ENCODE peak calls at places on chromosomes 7 and 10, in four cellular contexts. N is K562, V is Panc1, B is HepG2. E is an unnamed sample.

GRCh38 chr7:130936202-130936931 is 202.4 kb upstream of the KLF14 start:
- DNase-seq in V (no peak), B (no peak), N (no peak), E (no peak)

GRCh38 chr7:73833251-73833919 is 2.6 kb downstream of the CLDN4 start:
- DNase-seq in N (no peak), V (no peak), B (peak; percentile 57), E (no peak)

GRCh38 chr7:67913604-67914003 is 917.0 kb downstream of the TYW1 start:
- DNase-seq in V (no peak), B (no peak), N (no peak), E (no peak)

GRCh38 chr10:34433241-34434076 is 381.6 kb downstream of the PARD3 start:
- DNase-seq in B (no peak), N (no peak), V (no peak), E (no peak)

GRCh38 chr10:80408198-80409085 is at the start of gene PRXL2A:
- DNase-seq in N (peak; percentile 40), V (no peak), B (peak; percentile 74), E (no peak)

GRCh38 chr7:101172005-101172853 is 6.9 kb upstream of the VGF start:
- DNase-seq in N (no peak), B (no peak), V (no peak), E (no peak)

GRCh38 chr10:98268694-98269386 is 846 bp upstream of the LOXL4 start:
- DNase-seq in B (peak; percentile 72), N (no peak), V (no peak), E (no peak)

GRCh38 chr10:120204877-120205276 is 252.2 kb upstream of the PLPP4 start:
- DNase-seq in V (no peak), N (no peak), B (no peak), E (no peak)

GRCh38 chr7:49670991-49671390 is 102.4 kb upstream of the VWC2 start:
- DNase-seq in V (no peak), B (no peak), N (no peak), E (no peak)

GRCh38 chr7:142376356-142376997 is 118.6 kb upstream of the PRSS58 start:
- DNase-seq in N (no peak), V (no peak), B (no peak), E (no peak)

GRCh38 chr7:74272305-74273038 is 16.7 kb upstream of the CLIP2 start:
- DNase-seq in V (no peak), N (peak; percentile 86), B (no peak), E (no peak)

GRCh38 chr7:31311465-31312074 is 29.0 kb downstream of the NEUROD6 start:
- DNase-seq in B (no peak), V (no peak), N (no peak), E (no peak)

GRCh38 chr10:110429301-110429700 is 68.4 kb upstream of the DUSP5 start:
- DNase-seq in B (no peak), N (no peak), V (no peak), E (no peak)

GRCh38 chr10:15660990-15661389 is 58.7 kb downstream of the ITGA8 start:
- DNase-seq in N (peak; percentile 28), B (no peak), V (no peak), E (no peak)

GRCh38 chr7:86908948-86909347 is 150.5 kb downstream of the ELAPOR2 start:
- DNase-seq in B (no peak), V (no peak), N (peak; percentile 21), E (no peak)

GRCh38 chr10:59012839-59013238 is 163.6 kb upstream of the PHYHIPL start:
- DNase-seq in B (no peak), V (no peak), N (no peak), E (no peak)

GRCh38 chr7:974172-974571 is 1.2 kb downstream of the COX19 start:
- DNase-seq in B (no peak), V (no peak), N (no peak), E (no peak)

GRCh38 chr10:131947631-131948347 is 33.9 kb downstream of the BNIP3 start:
- DNase-seq in N (no peak), V (peak; percentile 64), B (no peak), E (no peak)

GRCh38 chr10:55822096-55822495 is 539.0 kb downstream of the ZWINT start:
- DNase-seq in N (no peak), B (no peak), V (no peak), E (no peak)

GRCh38 chr10:30940279-30940678 is 91.4 kb downstream of the ZNF438 start:
- DNase-seq in B (no peak), V (no peak), N (no peak), E (no peak)

GRCh38 chr7:114653391-114654088 is 238.9 kb downstream of the FOXP2 start:
- DNase-seq in V (no peak), N (no peak), B (no peak), E (no peak)

GRCh38 chr10:117830832-117831231 is 215.9 kb downstream of the RAB11FIP2 start:
- DNase-seq in N (no peak), V (no peak), B (no peak), E (no peak)

GRCh38 chr10:100827819-100828743 is 82.7 kb downstream of the PAX2 start:
- DNase-seq in N (peak; percentile 31), B (no peak), V (no peak), E (no peak)

GRCh38 chr10:127877116-127877515 is 15.6 kb downstream of the CLRN3 start:
- DNase-seq in B (no peak), N (no peak), V (no peak), E (no peak)

GRCh38 chr10:111076191-111076681 is 593 bp upstream of the ADRA2A start:
- DNase-seq in V (peak; percentile 25), B (no peak), N (peak; percentile 29), E (peak; percentile 13)

GRCh38 chr10:3415038-3415736 is 242.6 kb upstream of the PITRM1 start:
- DNase-seq in B (no peak), N (no peak), V (no peak), E (no peak)

GRCh38 chr10:3806603-3807002 is 21.6 kb upstream of the KLF6 start:
- DNase-seq in N (no peak), B (peak; percentile 39), V (peak; percentile 89), E (no peak)

GRCh38 chr10:81414038-81414437 is 461.0 kb upstream of the NRG3 start:
- DNase-seq in N (no peak), B (no peak), V (no peak), E (no peak)

GRCh38 chr7:3234851-3235250 is 66.2 kb upstream of the SDK1 start:
- DNase-seq in V (no peak), N (no peak), B (no peak), E (no peak)

GRCh38 chr7:132158166-132158565 is 418.1 kb downstream of the PLXNA4 start:
- DNase-seq in N (no peak), V (no peak), B (no peak), E (no peak)

GRCh38 chr10:58660577-58661255 is 148.0 kb downstream of the BICC1 start:
- DNase-seq in B (no peak), N (no peak), V (no peak), E (no peak)

GRCh38 chr10:116636976-116637375 is 16.2 kb downstream of the PNLIPRP2 start:
- DNase-seq in V (no peak), B (no peak), N (no peak), E (no peak)

GRCh38 chr7:100080895-100081534 is 508 bp downstream of the ZNF3 start:
- DNase-seq in V (no peak), N (no peak), B (peak; percentile 77), E (no peak)

GRCh38 chr7:102468416-102469350 is 3.9 kb downstream of the LRWD1 start:
- DNase-seq in N (no peak), V (no peak), B (no peak), E (no peak)

GRCh38 chr7:87361320-87361719 is 15.9 kb downstream of the CROT start:
- DNase-seq in V (no peak), N (no peak), B (no peak), E (no peak)

GRCh38 chr7:5703572-5704533 is 77.6 kb downstream of the RNF216 start:
- DNase-seq in V (no peak), N (peak; percentile 18), B (no peak), E (no peak)

GRCh38 chr7:41161188-41161587 is 541.7 kb downstream of the INHBA start:
- DNase-seq in B (no peak), N (no peak), V (no peak), E (no peak)

GRCh38 chr7:17144313-17144712 is 154.1 kb upstream of the AHR start:
- DNase-seq in V (no peak), B (no peak), N (peak; percentile 14), E (no peak)

GRCh38 chr7:157752832-157753291 is 416.1 kb downstream of the DNAJB6 start:
- DNase-seq in V (no peak), B (no peak), N (no peak), E (no peak)
- TF ChIP-seq TCF7L2 in V (no peak), B (no peak), N (no peak), E (no peak)

DNA sequence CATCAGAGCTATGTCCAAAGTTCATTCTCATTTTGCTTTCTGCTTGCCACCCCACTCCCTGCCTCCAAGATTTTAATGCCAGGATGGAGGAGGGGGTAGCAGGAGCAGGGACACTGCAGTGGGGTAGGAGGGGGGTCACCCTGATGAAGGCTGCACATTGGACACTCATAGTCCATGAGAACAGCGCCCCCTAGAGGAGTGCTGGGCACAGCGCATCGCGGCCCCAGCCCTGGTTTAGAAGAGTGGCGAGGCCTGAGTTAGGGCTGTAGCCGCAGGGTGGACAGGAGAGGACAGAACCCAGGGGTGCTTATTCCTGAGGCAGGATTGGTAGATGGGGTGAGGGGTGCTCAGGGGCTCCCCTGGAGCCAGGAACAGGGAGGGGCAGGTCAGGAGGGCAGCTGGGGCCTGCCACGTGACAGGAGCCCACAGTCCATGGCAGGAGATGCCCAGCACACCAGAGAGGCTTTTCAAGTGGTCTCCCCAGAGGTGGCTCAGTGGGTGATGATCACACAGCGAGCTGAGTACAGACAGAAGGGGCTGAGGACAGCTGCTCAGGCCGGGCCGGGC is 71.4 kb downstream of the NEURL1 start:
- DNase-seq in B (peak; percentile 26), V (no peak), N (peak; percentile 62), E (peak; percentile 42)
- TF ChIP-seq TCF7L2 in B (no peak), V (no peak), N (no peak), E (no peak)

GRCh38 chr7:137895301-137896201 is 48.8 kb upstream of the DGKI start:
- DNase-seq in N (no peak), V (no peak), B (no peak), E (no peak)

GRCh38 chr7:137891016-137891655 is 44.4 kb upstream of the DGKI start:
- DNase-seq in B (peak; percentile 71), N (no peak), V (no peak), E (no peak)

GRCh38 chr7:137888254-137888653 is 41.5 kb upstream of the DGKI start:
- DNase-seq in B (no peak), V (no peak), N (no peak), E (no peak)

GRCh38 chr7:137890449-137890916 is 43.7 kb upstream of the DGKI start:
- DNase-seq in B (no peak), N (peak; percentile 69), V (no peak), E (no peak)

DNA sequence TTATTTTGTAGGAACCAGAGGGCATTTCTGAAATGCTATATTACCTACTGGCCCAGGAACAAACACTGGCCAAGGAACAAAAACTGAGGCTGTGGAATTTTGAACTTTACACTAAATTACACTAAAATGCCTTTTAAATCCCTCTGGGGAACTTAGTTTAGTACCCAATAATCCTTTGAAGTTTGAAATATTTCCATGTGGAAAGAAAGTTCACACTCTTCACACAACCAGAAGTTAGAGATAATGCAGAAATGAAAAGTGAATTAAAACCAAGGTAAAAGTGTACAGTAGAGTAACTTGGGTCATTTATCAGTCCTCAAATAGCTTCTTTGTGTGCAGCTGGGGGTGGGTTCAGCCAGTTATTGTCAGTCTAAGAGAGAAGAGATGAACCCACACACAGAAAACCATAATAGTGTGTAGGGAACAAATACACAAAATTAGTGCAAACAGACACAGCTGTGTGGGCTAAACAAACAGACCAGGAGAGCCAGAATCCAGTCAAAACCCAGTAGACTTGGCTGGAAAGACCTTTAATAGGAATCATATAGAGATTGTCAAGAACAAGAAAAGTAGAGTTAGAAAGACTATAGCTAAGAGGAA is 46.5 kb upstream of the DGKI start:
- DNase-seq in B (peak; percentile 54), N (no peak), V (no peak), E (no peak)
- TF ChIP-seq TCF7L2 in B (no peak), N (no peak), V (no peak), E (no peak)

GRCh38 chr10:44306147-44306710 is 78.7 kb downstream of the CXCL12 start:
- DNase-seq in V (no peak), B (no peak), N (no peak), E (no peak)
- TF ChIP-seq TCF7L2 in V (no peak), B (no peak), N (no peak), E (no peak)

E was measured in HCT116.